ENCODE peak calls at places on chromosomes 5 and 9, in nine cellular contexts. J is activated T-helper 1 cell treated with anti-CD3 and anti-CD28 coated beads, Interleukin-12 subunit alpha, Interleukin-12 subunit beta, Interleukin-2, Interleukin-4 antibody, amounts not matched to agents 30 ng/mL and 10 ng/mL and 1 ng/mL, durations not matched to agents 14 hours and 24 hours and 36 hours; T is hepatic stellate cell; M is globus pallidus; P is stimulated activated CD8-positive, alpha-beta memory T cell treated with anti-CD3 and anti-CD28 coated beads, Interleukin-15, amount 100 ng/mL, for 1 hour; D is RWPE1; G is foreskin keratinocyte; R is skeletal muscle cell; Y is stimulated activated naive CD4-positive, alpha-beta T cell treated with Interleukin-2 at 50 U/mL for 16 hours. A is an unnamed sample.

GRCh38 chr9:134598884-134599245 is 42.7 kb upstream of the COL5A1 start:
- DNase-seq in J (no peak), T (no peak), M (no peak), P (no peak), D (no peak), G (no peak), R (no peak), Y (no peak), A (no peak)

GRCh38 chr9:134730011-134730760 is 88.6 kb downstream of the COL5A1 start:
- DNase-seq in J (no peak), T (no peak), M (no peak), P (no peak), D (no peak), G (no peak), R (no peak), Y (no peak), A (no peak)

GRCh38 chr9:95455714-95456113 is 61.1 kb downstream of the PTCH1 start:
- DNase-seq in J (no peak), T (no peak), M (no peak), P (no peak), D (no peak), G (no peak), R (no peak), Y (no peak), A (no peak)

GRCh38 chr5:131264453-131265200 is 774 bp downstream of the CDC42SE2 start:
- DNase-seq in J (peak; percentile 47), T (no peak), M (no peak), P (no peak), D (peak; percentile 43), G (peak; percentile 41), R (no peak), Y (peak; percentile 34), A (no peak)

GRCh38 chr5:17229308-17229707 is 11.9 kb downstream of the BASP1 start:
- DNase-seq in J (no peak), T (no peak), M (no peak), P (no peak), D (no peak), G (no peak), R (no peak), Y (no peak), A (no peak)

GRCh38 chr5:71932649-71933338 is 174.5 kb upstream of the MAP1B start:
- DNase-seq in J (no peak), T (peak; percentile 65), M (peak; percentile 35), P (no peak), D (no peak), G (peak; percentile 18), R (no peak), Y (no peak), A (no peak)

GRCh38 chr5:177440211-177440989 is 6.2 kb upstream of the PRR7 start:
- DNase-seq in J (no peak), T (no peak), M (no peak), P (no peak), D (no peak), G (no peak), R (no peak), Y (peak; percentile 66), A (no peak)

GRCh38 chr5:117813850-117814249 is 1174.5 kb downstream of the DTWD2 start:
- DNase-seq in J (no peak), T (no peak), M (no peak), P (no peak), D (no peak), G (no peak), R (no peak), Y (no peak), A (no peak)

GRCh38 chr5:174523311-174524159 is 200.8 kb upstream of the MSX2 start:
- DNase-seq in J (no peak), T (no peak), M (no peak), P (no peak), D (no peak), G (no peak), R (no peak), Y (no peak), A (no peak)

GRCh38 chr9:87276327-87276841 is 221.3 kb upstream of the DAPK1 start:
- DNase-seq in J (no peak), T (peak; percentile 68), M (no peak), P (no peak), D (peak; percentile 30), G (peak; percentile 73), R (peak; percentile 71), Y (no peak), A (no peak)

GRCh38 chr5:368162-369084 is 46.9 kb downstream of the AHRR start:
- DNase-seq in J (no peak), T (peak; percentile 97), M (no peak), P (no peak), D (no peak), G (no peak), R (peak; percentile 86), Y (no peak), A (no peak)

GRCh38 chr5:170173227-170173626 is 59.6 kb upstream of the C5orf58 start:
- DNase-seq in J (no peak), T (no peak), M (no peak), P (no peak), D (peak; percentile 69), G (peak; percentile 51), R (no peak), Y (no peak), A (no peak)

GRCh38 chr9:129069128-129069824 is 11.6 kb upstream of the DOLPP1 start:
- DNase-seq in J (peak; percentile 17), T (no peak), M (peak; percentile 64), P (peak; percentile 34), D (no peak), G (no peak), R (no peak), Y (peak; percentile 14), A (peak; percentile 11)

GRCh38 chr5:143148461-143149170 is 254.9 kb downstream of the NR3C1 start:
- DNase-seq in J (no peak), T (no peak), M (no peak), P (no peak), D (peak; percentile 77), G (no peak), R (peak; percentile 88), Y (no peak), A (no peak)

GRCh38 chr9:126503333-126504085 is 110.2 kb upstream of the LMX1B start:
- DNase-seq in J (no peak), T (peak; percentile 80), M (no peak), P (no peak), D (no peak), G (no peak), R (peak; percentile 31), Y (no peak), A (no peak)

GRCh38 chr5:171823269-171823668 is 37.7 kb downstream of the SMIM23 start:
- DNase-seq in J (no peak), T (no peak), M (no peak), P (no peak), D (no peak), G (no peak), R (no peak), Y (no peak), A (no peak)

GRCh38 chr9:115845648-115846312 is 307.8 kb upstream of the PAPPA start:
- DNase-seq in J (no peak), T (peak; percentile 8), M (no peak), P (no peak), D (peak; percentile 57), G (peak; percentile 77), R (peak; percentile 88), Y (no peak), A (no peak)

GRCh38 chr5:10513501-10514442 is 50.1 kb upstream of the ANKRD33B start:
- DNase-seq in J (no peak), T (peak; percentile 64), M (no peak), P (no peak), D (no peak), G (peak; percentile 42), R (peak; percentile 68), Y (no peak), A (no peak)

GRCh38 chr5:76310208-76310607 is 92.9 kb upstream of the IQGAP2 start:
- DNase-seq in J (no peak), T (no peak), M (no peak), P (no peak), D (no peak), G (no peak), R (no peak), Y (no peak), A (no peak)

GRCh38 chr5:54844905-54845566 is 140.4 kb downstream of the ESM1 start:
- DNase-seq in J (no peak), T (peak; percentile 27), M (peak; percentile 63), P (no peak), D (no peak), G (peak; percentile 24), R (peak; percentile 33), Y (no peak), A (peak; percentile 62)

GRCh38 chr5:43231977-43232376 is 40.0 kb downstream of the NIM1K start:
- DNase-seq in J (no peak), T (no peak), M (no peak), P (no peak), D (no peak), G (peak; percentile 19), R (no peak), Y (no peak), A (no peak)

GRCh38 chr5:32168460-32169033 is 5.6 kb downstream of the GOLPH3 start:
- DNase-seq in J (no peak), T (no peak), M (no peak), P (no peak), D (no peak), G (no peak), R (no peak), Y (no peak), A (no peak)

GRCh38 chr9:95014917-95015316 is 288.4 kb downstream of the AOPEP start:
- DNase-seq in J (no peak), T (no peak), M (no peak), P (no peak), D (no peak), G (no peak), R (no peak), Y (no peak), A (no peak)

GRCh38 chr9:122536138-122536537 is 9.0 kb upstream of the OR1N1 start:
- DNase-seq in J (no peak), T (no peak), M (no peak), P (no peak), D (no peak), G (peak; percentile 4), R (no peak), Y (no peak), A (no peak)

GRCh38 chr9:98539954-98540353 is 168.8 kb downstream of the GABBR2 start:
- DNase-seq in J (no peak), T (no peak), M (no peak), P (no peak), D (no peak), G (no peak), R (no peak), Y (no peak), A (no peak)

GRCh38 chr5:148314187-148314586 is 2.0 kb downstream of the SPINK7 start:
- DNase-seq in J (no peak), T (no peak), M (no peak), P (no peak), D (peak; percentile 58), G (peak; percentile 49), R (no peak), Y (no peak), A (no peak)

GRCh38 chr9:93288891-93289883 is 105.2 kb downstream of the WNK2 start:
- DNase-seq in J (no peak), T (no peak), M (no peak), P (no peak), D (peak; percentile 95), G (no peak), R (peak; percentile 17), Y (no peak), A (no peak)

GRCh38 chr9:82673904-82674303 is 389.0 kb downstream of the RASEF start:
- DNase-seq in J (no peak), T (no peak), M (no peak), P (no peak), D (no peak), G (peak; percentile 50), R (no peak), Y (no peak), A (no peak)

GRCh38 chr9:126419475-126419874 is 92.8 kb downstream of the MVB12B start:
- DNase-seq in J (no peak), T (no peak), M (no peak), P (no peak), D (no peak), G (no peak), R (no peak), Y (no peak), A (no peak)

GRCh38 chr5:152990217-152990616 is 500.3 kb upstream of the GRIA1 start:
- DNase-seq in J (no peak), T (no peak), M (no peak), P (no peak), D (no peak), G (no peak), R (no peak), Y (no peak), A (no peak)

A was measured in KG1.